ENCODE peak calls at places on chromosomes 4 and X, in four cellular contexts. T, J, D and B are unnamed samples.

GRCh38 chr4:151195801-151196200 is 81.2 kb upstream of the PRSS48 start:
- DNase-seq in D (no peak), J (no peak), T (no peak), B (no peak)

GRCh38 chrX:39324233-39324632 is 523.0 kb downstream of the MID1IP1 start:
- DNase-seq in T (no peak), J (no peak), D (no peak), B (no peak)

GRCh38 chr4:152935138-152935537 is 985 bp upstream of the FHDC1 start:
- DNase-seq in J (no peak), D (no peak), T (no peak), B (peak)

GRCh38 chrX:11386001-11386523 is 92.8 kb downstream of the AMELX start:
- DNase-seq in T (no peak), D (no peak), J (no peak), B (no peak)

GRCh38 chrX:119728487-119728886 is 29.9 kb upstream of the SOWAHD start:
- DNase-seq in J (peak), T (peak), D (no peak), B (no peak)

GRCh38 chrX:22323541-22323940 is 50.8 kb downstream of the CBLL2 start:
- DNase-seq in D (no peak), T (no peak), J (no peak), B (no peak)

GRCh38 chrX:123975180-123975579 is 13.7 kb downstream of the STAG2 start:
- DNase-seq in D (no peak), T (no peak), J (no peak), B (no peak)

GRCh38 chr4:55617587-55618197 is 18.4 kb downstream of the NMU start:
- DNase-seq in J (no peak), D (peak), T (no peak), B (no peak)

GRCh38 chr4:152265149-152265621 is 270.7 kb downstream of the FBXW7 start:
- DNase-seq in J (peak), D (no peak), T (no peak), B (no peak)

GRCh38 chr4:35516102-35516501 is 728.2 kb downstream of the ARAP2 start:
- DNase-seq in D (no peak), T (no peak), J (no peak), B (no peak)

GRCh38 chr4:144399927-144400326 is 246.0 kb upstream of the HHIP start:
- DNase-seq in D (no peak), T (no peak), J (no peak), B (no peak)

GRCh38 chr4:37601527-37601926 is 84.6 kb downstream of the RELL1 start:
- DNase-seq in J (peak), T (no peak), D (no peak), B (no peak)

GRCh38 chr4:84985952-84986351 is 19.5 kb upstream of the WDFY3 start:
- DNase-seq in J (peak), D (no peak), T (no peak), B (no peak)

GRCh38 chr4:5826437-5827107 is 66.3 kb downstream of the CRMP1 start:
- DNase-seq in T (no peak), D (no peak), J (no peak), B (no peak)

GRCh38 chr4:6319530-6320150 is 50.0 kb downstream of the WFS1 start:
- DNase-seq in D (no peak), T (no peak), J (no peak), B (no peak)

GRCh38 chr4:629636-629915 is 4.2 kb downstream of the PDE6B start:
- DNase-seq in J (no peak), D (no peak), T (no peak), B (no peak)

GRCh38 chr4:24582235-24582863 is 2.0 kb downstream of the DHX15 start:
- DNase-seq in T (no peak), D (no peak), J (no peak), B (no peak)

GRCh38 chrX:112841820-112842157 is 1.2 kb upstream of the AMOT start:
- DNase-seq in D (no peak), J (no peak), T (no peak), B (no peak)
- H3K9ac ChIP-seq in D (no peak), J (no peak), T (no peak), B (no peak)

GRCh38 chrX:5054852-5055251 is 1173.8 kb downstream of the NLGN4X start:
- DNase-seq in J (no peak), T (no peak), D (no peak), B (no peak)
- TF ChIP-seq SUZ12 in J (no peak), T (no peak), D (no peak), B (no peak)

GRCh38 chr4:64727960-64728359 is 318.7 kb upstream of the TECRL start:
- DNase-seq in T (peak), J (no peak), D (no peak), B (peak)
- H3K9ac ChIP-seq in T (no peak), J (no peak), D (no peak), B (no peak)

DNA sequence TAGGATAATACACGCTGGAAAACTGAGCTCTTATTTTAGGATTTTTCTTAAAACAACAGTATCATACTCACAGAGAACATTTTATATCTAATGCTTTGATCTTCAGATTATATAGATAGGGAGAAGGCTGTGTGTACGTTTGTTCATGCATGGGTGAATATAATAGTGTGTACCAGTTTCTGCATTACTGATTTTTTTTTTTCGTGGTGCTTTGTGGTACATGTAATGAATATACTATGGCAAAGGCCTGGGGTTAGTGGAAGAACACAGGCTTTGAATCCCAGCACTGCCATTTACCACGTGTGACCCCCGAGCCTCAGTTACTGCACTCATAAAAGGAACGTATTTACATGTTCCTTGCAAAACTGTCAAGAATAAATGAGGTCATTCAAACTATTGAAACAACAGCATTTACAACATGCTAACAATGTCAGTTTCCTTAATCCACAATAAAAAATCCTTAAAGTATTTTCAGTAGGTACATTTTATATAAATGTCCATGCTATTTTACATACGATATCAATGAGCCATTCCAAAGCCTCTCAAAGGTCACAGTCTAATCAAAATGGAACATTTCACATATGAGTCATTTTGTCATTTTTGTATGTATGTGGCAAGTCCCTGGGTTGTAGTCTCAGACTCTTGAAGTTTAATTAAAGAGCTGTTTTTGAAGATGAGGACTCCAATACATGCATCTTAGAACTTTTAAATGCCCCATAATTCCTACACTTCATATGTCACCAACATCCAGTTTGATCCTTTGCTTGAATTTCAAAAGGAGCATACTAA is 242.9 kb downstream of the PPP3CA start:
- DNase-seq in D (no peak), J (no peak), T (no peak), B (no peak)
- TF ChIP-seq SUZ12 in D (no peak), J (no peak), T (no peak), B (no peak)

GRCh38 chr4:38670061-38670894 is 6.3 kb downstream of the KLF3 start:
- DNase-seq in J (no peak), D (no peak), T (no peak), B (no peak)
- H3K9ac ChIP-seq in J (no peak), D (no peak), T (no peak), B (no peak)

GRCh38 chr4:8247047-8247930 is 22.3 kb upstream of the HTRA3 start:
- DNase-seq in J (peak), D (no peak), T (no peak), B (no peak)
- TF ChIP-seq SUZ12 in J (no peak), D (no peak), T (no peak), B (no peak)

DNA sequence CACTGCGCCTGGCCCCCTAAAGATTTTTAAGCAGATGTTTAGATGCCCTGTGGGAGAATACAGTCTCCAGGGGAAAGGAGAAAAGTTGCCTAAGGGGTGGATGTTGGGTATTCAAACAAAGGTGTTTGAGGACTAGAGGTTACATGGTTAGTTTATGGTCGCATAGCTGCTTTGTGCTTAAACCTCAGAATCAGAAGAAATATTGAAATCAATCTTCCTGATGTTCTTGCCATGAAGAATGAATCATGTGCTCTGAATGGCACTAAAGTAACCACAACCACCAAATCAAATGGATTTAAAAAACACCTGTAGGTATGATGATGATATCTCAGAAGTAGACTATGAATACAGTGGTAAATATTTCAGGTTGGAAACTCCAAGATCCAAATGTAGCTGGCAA is 42.7 kb upstream of the TEX13A start:
- DNase-seq in D (no peak), T (no peak), J (no peak), B (no peak)
- H3K9ac ChIP-seq in D (no peak), T (no peak), J (no peak), B (no peak)

GRCh38 chr4:127580300-127580699 is 52.5 kb upstream of the INTU start:
- DNase-seq in T (no peak), D (no peak), J (no peak), B (no peak)
- TF ChIP-seq SUZ12 in T (no peak), D (no peak), J (no peak), B (no peak)

GRCh38 chr4:169228076-169228475 is 42.7 kb downstream of the SH3RF1 start:
- DNase-seq in D (no peak), J (no peak), T (no peak), B (no peak)

GRCh38 chr4:169231647-169232262 is 39.0 kb downstream of the SH3RF1 start:
- DNase-seq in J (no peak), D (no peak), T (no peak), B (no peak)

GRCh38 chr4:169225812-169226211 is 44.9 kb downstream of the SH3RF1 start:
- DNase-seq in J (no peak), T (no peak), D (no peak), B (no peak)

GRCh38 chr4:169226565-169226964 is 44.2 kb downstream of the SH3RF1 start:
- DNase-seq in J (no peak), D (no peak), T (no peak), B (no peak)

GRCh38 chr4:169229571-169230028 is 41.2 kb downstream of the SH3RF1 start:
- DNase-seq in T (no peak), J (no peak), D (no peak), B (no peak)
- H3K9ac ChIP-seq in T (no peak), J (no peak), D (no peak), B (no peak)

GRCh38 chrX:154368630-154369452 is 5.6 kb downstream of the FLNA start:
- DNase-seq in D (peak), T (no peak), J (peak), B (no peak)
- TF ChIP-seq SUZ12 in D (no peak), T (no peak), J (no peak), B (no peak)